ENCODE peak calls at places on chromosomes 1 and 21, in five cellular contexts. L is dermis blood vessel endothelial cell; Z is activated T-helper 1 cell treated with anti-CD3 and anti-CD28 coated beads, Interleukin-2, amount 50 U/mL, for 16 hours; B is substantia nigra; W is activated CD8-positive, alpha-beta memory T cell treated with anti-CD3 and anti-CD28 coated beads for 4 hours. O is an unnamed sample.

GRCh38 chr1:158188618-158189017 is 7.9 kb downstream of the CD1D start:
- DNase-seq in Z (no peak), W (no peak), B (no peak), L (no peak), O (no peak)

GRCh38 chr1:65470766-65471165 is 50.3 kb downstream of the LEPR start:
- DNase-seq in Z (no peak), L (peak; percentile 45), B (no peak), W (no peak), O (no peak)

GRCh38 chr1:182608850-182609610 is 4.8 kb upstream of the RGS16 start:
- DNase-seq in Z (no peak), B (no peak), L (no peak), W (no peak), O (no peak)

GRCh38 chr1:11920239-11920903 is 5.9 kb downstream of the KIAA2013 start:
- DNase-seq in B (peak; percentile 65), Z (no peak), L (no peak), W (no peak), O (no peak)

GRCh38 chr1:1559066-1559465 is 15.6 kb downstream of the SSU72 start:
- DNase-seq in L (no peak), Z (no peak), B (no peak), W (no peak), O (no peak)

GRCh38 chr1:79726321-79726720 is 719.8 kb upstream of the ADGRL4 start:
- DNase-seq in Z (no peak), W (no peak), B (no peak), L (no peak), O (no peak)

GRCh38 chr1:30718636-30719405 is 4.6 kb downstream of the MATN1 start:
- DNase-seq in Z (peak; percentile 79), L (peak; percentile 98), W (peak; percentile 73), B (no peak), O (peak; percentile 90)

GRCh38 chr1:237671935-237672334 is 218.8 kb downstream of the ZP4 start:
- DNase-seq in W (no peak), Z (no peak), L (no peak), B (no peak), O (no peak)

GRCh38 chr1:229121845-229122436 is 149.0 kb upstream of the RAB4A start:
- DNase-seq in B (no peak), L (no peak), W (no peak), Z (no peak), O (peak; percentile 24)

GRCh38 chr1:160629286-160630210 is 17.3 kb downstream of the SLAMF1 start:
- DNase-seq in Z (no peak), L (no peak), W (no peak), B (peak; percentile 10), O (no peak)

GRCh38 chr21:44364151-44365053 is 11.0 kb downstream of the TRPM2 start:
- DNase-seq in B (no peak), W (no peak), Z (no peak), L (no peak), O (no peak)

GRCh38 chr1:232291681-232292080 is 338.3 kb downstream of the SIPA1L2 start:
- DNase-seq in B (no peak), Z (no peak), L (peak; percentile 38), W (no peak), O (no peak)

GRCh38 chr1:199901341-199901740 is 126.2 kb upstream of the NR5A2 start:
- DNase-seq in B (no peak), W (no peak), Z (no peak), L (no peak), O (no peak)

GRCh38 chr1:155978973-155979429 is 654 bp upstream of the ARHGEF2 start:
- DNase-seq in W (no peak), L (no peak), Z (no peak), B (no peak), O (peak; percentile 50)

GRCh38 chr1:93960641-93961147 is 51.5 kb upstream of the GCLM start:
- DNase-seq in L (no peak), B (no peak), W (no peak), Z (no peak), O (no peak)

GRCh38 chr1:31932491-31933316 is 5.5 kb downstream of the PTP4A2 start:
- DNase-seq in L (peak; percentile 82), Z (no peak), W (no peak), B (no peak), O (no peak)

GRCh38 chr1:63261736-63262142 is 60.6 kb upstream of the FOXD3 start:
- DNase-seq in W (no peak), L (no peak), B (no peak), Z (no peak), O (no peak)

GRCh38 chr1:116737855-116738318 is 16.3 kb upstream of the CD2 start:
- DNase-seq in Z (no peak), W (no peak), L (no peak), B (no peak), O (no peak)

GRCh38 chr1:70978623-70979022 is 69.0 kb downstream of the PTGER3 start:
- DNase-seq in B (peak; percentile 4), W (no peak), Z (no peak), L (no peak), O (no peak)

GRCh38 chr1:158087320-158087927 is 93.3 kb upstream of the CD1D start:
- DNase-seq in W (no peak), B (peak; percentile 17), Z (no peak), L (peak; percentile 93), O (peak; percentile 96)

GRCh38 chr21:31500071-31500470 is 156.0 kb upstream of the TIAM1 start:
- DNase-seq in Z (no peak), W (no peak), B (no peak), L (no peak), O (no peak)

GRCh38 chr1:201675143-201675542 is 136.2 kb downstream of the NAV1 start:
- DNase-seq in Z (no peak), L (peak; percentile 47), B (no peak), W (no peak), O (no peak)

GRCh38 chr1:38964140-38964548 is 22.5 kb upstream of the RHBDL2 start:
- DNase-seq in W (no peak), Z (no peak), B (peak; percentile 26), L (no peak), O (peak; percentile 47)

GRCh38 chr1:201606581-201606980 is 67.7 kb downstream of the NAV1 start:
- DNase-seq in Z (no peak), B (no peak), W (no peak), L (no peak), O (no peak)

GRCh38 chr1:16245476-16246196 is 8.7 kb upstream of the CPLANE2 start:
- DNase-seq in B (no peak), Z (no peak), L (no peak), W (no peak), O (no peak)

GRCh38 chr1:111976842-111977241 is 12.6 kb downstream of the KCND3 start:
- DNase-seq in W (no peak), Z (no peak), L (no peak), B (no peak), O (no peak)

GRCh38 chr1:165856606-165857005 is 29.2 kb downstream of the UCK2 start:
- DNase-seq in Z (no peak), L (no peak), B (no peak), W (no peak), O (no peak)

GRCh38 chr1:16612332-16613172 is 812 bp downstream of the NBPF1 start:
- DNase-seq in L (peak; percentile 80), Z (no peak), B (peak; percentile 89), W (no peak), O (peak; percentile 84)

GRCh38 chr1:161216945-161217712 is 2.0 kb downstream of the FCER1G start:
- DNase-seq in B (peak; percentile 16), L (no peak), Z (no peak), W (no peak), O (no peak)

GRCh38 chr21:18274370-18274769 is 29.7 kb downstream of the CHODL start:
- DNase-seq in Z (no peak), B (no peak), W (no peak), L (no peak), O (no peak)

GRCh38 chr1:47906009-47906432 is 91.2 kb downstream of the TRABD2B start:
- DNase-seq in B (no peak), L (peak; percentile 80), W (no peak), Z (no peak), O (no peak)

GRCh38 chr1:41700581-41700980 is 216.1 kb upstream of the EDN2 start:
- DNase-seq in W (no peak), L (no peak), Z (no peak), B (no peak), O (no peak)

GRCh38 chr1:111140680-111140967 is 601 bp downstream of the CEPT1 start:
- DNase-seq in B (no peak), W (no peak), L (peak; percentile 66), Z (no peak), O (no peak)